ENCODE peak calls at places on chromosomes 1 and 21, in nine cellular contexts. T is prostate gland; V is DMS153; H is kidney epithelial cell; G is stimulated activated CD4-positive, alpha-beta T cell treated with anti-CD3 and anti-CD28 coated beads, Interleukin-2, amount 100 ng/mL, for 48 hours; X is iris pigment epithelial cell; M is cardiac fibroblast; Z is AG04450; P is NCI-H526. Y is an unnamed sample.

GRCh38 chr1:224623310-224623714 is 7.2 kb downstream of the CNIH3 start:
- DNase-seq in T (no peak), V (no peak), H (no peak), G (no peak), X (peak; percentile 69), M (no peak), Z (no peak), P (no peak), Y (no peak)

GRCh38 chr1:27878038-27878437 is 5.7 kb downstream of the THEMIS2 start:
- DNase-seq in T (no peak), V (no peak), H (no peak), G (no peak), X (no peak), M (no peak), Z (no peak), P (no peak), Y (no peak)

GRCh38 chr1:248850124-248850523 is 8.8 kb downstream of the ZNF692 start:
- DNase-seq in T (no peak), V (no peak), H (no peak), G (no peak), X (no peak), M (no peak), Z (no peak), P (no peak), Y (no peak)

GRCh38 chr1:147630022-147630421 is 40.3 kb downstream of the ACP6 start:
- DNase-seq in T (no peak), V (no peak), H (no peak), G (no peak), X (no peak), M (no peak), Z (no peak), P (no peak), Y (no peak)

GRCh38 chr1:160416369-160416768 is 16.0 kb downstream of the VANGL2 start:
- DNase-seq in T (no peak), V (peak; percentile 46), H (no peak), G (no peak), X (peak; percentile 31), M (peak; percentile 53), Z (no peak), P (peak; percentile 74), Y (peak; percentile 18)

GRCh38 chr1:206771353-206771722 is 765 bp downstream of the IL19 start:
- DNase-seq in T (no peak), V (no peak), H (no peak), G (no peak), X (no peak), M (no peak), Z (no peak), P (no peak), Y (no peak)

GRCh38 chr1:183862967-183863366 is 58.0 kb downstream of the RGL1 start:
- DNase-seq in T (no peak), V (no peak), H (no peak), G (no peak), X (no peak), M (no peak), Z (no peak), P (no peak), Y (no peak)

GRCh38 chr1:60984066-60984799 is 98.1 kb upstream of the NFIA start:
- DNase-seq in T (no peak), V (no peak), H (no peak), G (no peak), X (peak; percentile 45), M (peak; percentile 83), Z (no peak), P (no peak), Y (no peak)

GRCh38 chr1:98490099-98490498 is 171.4 kb upstream of the SNX7 start:
- DNase-seq in T (no peak), V (no peak), H (no peak), G (no peak), X (no peak), M (no peak), Z (no peak), P (no peak), Y (no peak)

GRCh38 chr21:36750579-36750959 is 51.7 kb downstream of the SIM2 start:
- DNase-seq in T (no peak), V (no peak), H (no peak), G (no peak), X (no peak), M (no peak), Z (no peak), P (no peak), Y (no peak)

GRCh38 chr1:9322845-9323244 is 30.2 kb downstream of the SPSB1 start:
- DNase-seq in T (no peak), V (no peak), H (no peak), G (no peak), X (no peak), M (no peak), Z (no peak), P (no peak), Y (no peak)

GRCh38 chr1:25990702-25991395 is 7.0 kb downstream of the PAFAH2 start:
- DNase-seq in T (no peak), V (no peak), H (no peak), G (no peak), X (no peak), M (no peak), Z (no peak), P (no peak), Y (no peak)

GRCh38 chr1:64246294-64246917 is 43.0 kb downstream of the UBE2U start:
- DNase-seq in T (no peak), V (peak; percentile 36), H (no peak), G (no peak), X (peak; percentile 42), M (peak; percentile 65), Z (no peak), P (peak; percentile 51), Y (peak; percentile 68)

GRCh38 chr1:167935252-167936067 is 1.0 kb upstream of the DCAF6 start:
- DNase-seq in T (peak; percentile 23), V (peak; percentile 63), H (no peak), G (peak; percentile 11), X (peak; percentile 44), M (peak; percentile 37), Z (no peak), P (peak; percentile 91), Y (peak; percentile 90)

GRCh38 chr1:66396212-66396890 is 137.6 kb upstream of the SGIP1 start:
- DNase-seq in T (no peak), V (no peak), H (no peak), G (no peak), X (peak; percentile 49), M (no peak), Z (no peak), P (no peak), Y (no peak)

GRCh38 chr1:67561704-67562113 is 123.3 kb upstream of the GADD45A start:
- DNase-seq in T (peak; percentile 92), V (peak; percentile 56), H (peak; percentile 68), G (peak; percentile 87), X (peak; percentile 86), M (peak; percentile 92), Z (peak; percentile 65), P (peak; percentile 93), Y (peak; percentile 87)